ENCODE peak calls at places on chromosomes 12 and 14, in four cellular contexts. D is HEK293T, M is K562, V is HepG2. C is an unnamed sample.

GRCh38 chr12:124456652-124457152 is 110.7 kb downstream of the NCOR2 start:
- DNase-seq in D (no peak), M (no peak), V (no peak), C (no peak)

GRCh38 chr12:108193922-108194321 is 64.8 kb downstream of the WSCD2 start:
- DNase-seq in D (peak), M (peak), V (peak), C (no peak)

GRCh38 chr14:93962701-93963601 is 13.4 kb downstream of the ASB2 start:
- DNase-seq in D (peak), M (no peak), V (no peak), C (peak)

GRCh38 chr12:100718212-100718611 is 76.4 kb upstream of the ANO4 start:
- DNase-seq in D (no peak), M (no peak), V (no peak), C (no peak)

GRCh38 chr12:52798003-52798670 is 2.2 kb upstream of the KRT3 start:
- DNase-seq in D (no peak), M (peak), V (no peak), C (no peak)

GRCh38 chr12:42725839-42726238 is 136.3 kb upstream of the PRICKLE1 start:
- DNase-seq in D (no peak), M (no peak), V (no peak), C (no peak)

GRCh38 chr14:72558721-72559120 is 335.2 kb downstream of the DPF3 start:
- DNase-seq in D (no peak), M (no peak), V (no peak), C (no peak)

GRCh38 chr12:54961190-54961589 is 23.4 kb downstream of the TESPA1 start:
- DNase-seq in D (no peak), M (no peak), V (no peak), C (no peak)

GRCh38 chr14:88599761-88600439 is 37.1 kb downstream of the ZC3H14 start:
- DNase-seq in D (no peak), M (no peak), V (no peak), C (peak)

GRCh38 chr14:61526405-61527312 is 168.7 kb upstream of the HIF1A start:
- DNase-seq in D (no peak), M (no peak), V (peak), C (no peak)

GRCh38 chr12:113812431-113813228 is 153.5 kb downstream of the RBM19 start:
- DNase-seq in D (no peak), M (no peak), V (no peak), C (no peak)

GRCh38 chr14:102510616-102511520 is 1.3 kb upstream of the ANKRD9 start:
- DNase-seq in D (peak), M (peak), V (peak), C (no peak)

GRCh38 chr14:93089501-93090269 is 26.0 kb downstream of the ITPK1 start:
- DNase-seq in D (no peak), M (no peak), V (no peak), C (no peak)

GRCh38 chr14:54854181-54854580 is 48.4 kb downstream of the GCH1 start:
- DNase-seq in D (no peak), M (no peak), V (no peak), C (no peak)

GRCh38 chr12:40733871-40734270 is 41.6 kb downstream of the CNTN1 start:
- DNase-seq in D (peak), M (no peak), V (no peak), C (no peak)

GRCh38 chr12:109044241-109044640 is 8.1 kb upstream of the USP30 start:
- DNase-seq in D (no peak), M (no peak), V (no peak), C (no peak)

GRCh38 chr12:94277426-94278000 is 129.1 kb downstream of the PLXNC1 start:
- DNase-seq in D (no peak), M (no peak), V (peak), C (no peak)

GRCh38 chr14:75742867-75743266 is 81.8 kb downstream of the TTLL5 start:
- DNase-seq in D (no peak), M (no peak), V (no peak), C (no peak)

GRCh38 chr12:24197517-24197916 is 248.0 kb upstream of the SOX5 start:
- DNase-seq in D (no peak), M (no peak), V (no peak), C (no peak)

GRCh38 chr12:101968770-101969169 is 91.4 kb downstream of the DRAM1 start:
- DNase-seq in D (no peak), M (no peak), V (no peak), C (no peak)
- TF ChIP-seq TARDBP in D (no peak), M (no peak), V (no peak), C (no peak)

GRCh38 chr12:56933826-56934625 is at the start of gene SDR9C7:
- DNase-seq in D (no peak), M (no peak), V (no peak), C (no peak)

GRCh38 chr12:56931474-56931978 is 2.7 kb downstream of the SDR9C7 start:
- DNase-seq in D (no peak), M (peak), V (peak), C (no peak)

GRCh38 chr12:56935157-56935556 is 949 bp upstream of the SDR9C7 start:
- DNase-seq in D (no peak), M (no peak), V (no peak), C (no peak)

GRCh38 chr12:56932146-56932545 is 2.1 kb downstream of the SDR9C7 start:
- DNase-seq in D (no peak), M (peak), V (no peak), C (no peak)

DNA sequence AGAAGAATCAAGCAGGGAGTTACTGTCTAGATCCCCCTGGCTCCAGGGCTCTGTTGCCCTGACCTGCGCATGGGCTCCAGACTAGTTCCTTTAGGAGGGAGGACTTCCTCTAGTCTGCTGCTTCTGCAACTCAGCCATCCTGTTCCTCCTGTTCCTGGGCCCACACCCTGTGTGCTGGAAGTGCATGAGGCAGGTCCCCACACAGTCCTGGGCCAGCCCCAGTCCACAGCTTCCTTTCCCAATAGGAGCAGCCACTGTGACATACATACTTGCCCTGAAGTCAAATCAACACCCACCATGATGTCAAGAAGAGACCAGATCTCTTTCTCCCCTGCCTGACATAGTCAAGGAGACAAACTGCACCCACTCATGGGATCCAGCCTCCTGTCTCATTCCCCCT is 1.3 kb downstream of the SDR9C7 start:
- DNase-seq in D (no peak), M (peak), V (no peak), C (no peak)
- TF ChIP-seq TARDBP in D (no peak), M (no peak), V (no peak), C (no peak)

GRCh38 chr14:63986789-63987533 is 134.2 kb downstream of the SYNE2 start:
- DNase-seq in D (no peak), M (no peak), V (no peak), C (no peak)
- TF ChIP-seq TARDBP in D (no peak), M (no peak), V (no peak), C (no peak)

GRCh38 chr12:130976171-130976720 is 22.5 kb downstream of the ADGRD1 start:
- DNase-seq in D (no peak), M (no peak), V (no peak), C (no peak)
- TF ChIP-seq TARDBP in D (no peak), M (no peak), V (no peak), C (no peak)

DNA sequence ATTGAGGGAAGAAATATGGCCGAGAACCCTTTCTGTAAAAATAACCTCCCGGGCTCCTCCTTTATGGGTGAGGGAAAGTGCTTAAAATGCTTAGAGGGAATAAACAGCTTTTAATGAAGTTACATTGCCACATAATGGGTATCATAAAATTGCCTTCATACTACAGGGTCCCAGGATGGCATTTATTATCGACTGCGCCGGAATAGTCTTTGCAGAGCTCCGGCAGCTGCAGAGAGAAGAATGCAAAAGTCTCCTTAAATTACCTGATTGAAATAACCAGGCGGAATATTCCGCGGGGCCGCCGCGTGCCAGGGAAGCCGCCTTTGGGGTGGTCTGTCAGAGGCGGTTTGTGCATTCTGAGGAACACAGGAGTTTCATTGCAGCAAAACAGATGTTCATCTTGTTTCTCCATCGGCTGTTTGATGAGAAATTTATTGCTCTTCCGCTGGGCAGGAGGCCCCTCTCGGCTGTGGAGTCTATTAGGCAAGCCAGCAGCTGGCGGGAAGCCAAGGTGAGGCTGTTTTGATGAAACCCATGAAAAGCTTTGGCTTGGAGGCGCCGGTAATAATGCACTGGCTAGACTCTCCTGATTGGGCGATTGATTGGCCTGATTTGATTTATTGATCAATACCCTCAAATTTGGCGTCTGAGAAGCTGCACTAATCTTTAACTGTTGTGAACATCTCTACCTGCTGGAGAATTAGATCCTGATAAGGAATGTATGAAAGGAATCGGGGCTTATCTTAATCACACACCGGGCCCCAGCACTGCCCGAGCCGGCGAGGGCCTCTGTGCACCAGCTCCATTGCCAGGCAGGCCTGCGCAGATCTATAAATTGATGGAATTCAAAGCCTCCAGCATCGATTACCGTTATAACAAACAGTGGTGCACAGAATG is 187.8 kb downstream of the PHETA1 start:
- DNase-seq in D (peak), M (peak), V (no peak), C (no peak)
- TF ChIP-seq TARDBP in D (no peak), M (no peak), V (no peak), C (no peak)